ENCODE peak calls at places on chromosome 22, in nine cellular contexts. Q is A549, B is left lung, Z is H9, C is lower lobe of right lung, E is PC-9, I is vagina, A is Panc1, L is GM23338. S is an unnamed sample. For H3K4me1, the result is how much of the 10 kb centered on the place peaks cover.

GRCh38 chr22:30650508-30651116 is 15.0 kb downstream of the SLC35E4 start:
- DNase-seq in Q (no peak), B (no peak), Z (no peak), C (no peak), E (no peak), I (no peak), A (no peak), L (no peak), S (no peak)

GRCh38 chr22:37967637-37968451 is 14.3 kb downstream of the POLR2F start:
- DNase-seq in Q (no peak), B (no peak), Z (no peak), C (no peak), E (no peak), I (no peak), A (no peak), L (no peak), S (no peak)

GRCh38 chr22:20058989-20059770 is 20.9 kb upstream of the DGCR8 start:
- DNase-seq in Q (no peak), B (no peak), Z (no peak), C (no peak), E (no peak), I (no peak), A (no peak), L (no peak), S (no peak)

GRCh38 chr22:30969532-30970355 is 679 bp downstream of the TUG1 start:
- DNase-seq in Q (peak), B (peak), Z (peak), C (no peak), E (peak), I (no peak), A (no peak), L (peak), S (no peak)

GRCh38 chr22:36422287-36423014 is 34.7 kb upstream of the MYH9 start:
- DNase-seq in Q (no peak), B (no peak), Z (no peak), C (no peak), E (no peak), I (no peak), A (no peak), L (no peak), S (no peak)

GRCh38 chr22:37431811-37432707 is 4.8 kb upstream of the ELFN2 start:
- DNase-seq in Q (peak), B (no peak), Z (no peak), C (no peak), E (peak), I (no peak), A (no peak), L (no peak), S (peak)

GRCh38 chr22:45227645-45228400 is 12.9 kb downstream of the KIAA0930 start:
- DNase-seq in Q (no peak), B (no peak), Z (peak), C (peak), E (no peak), I (no peak), A (no peak), L (no peak), S (no peak)

GRCh38 chr22:30324008-30324730 is 2.6 kb downstream of the TBC1D10A start:
- DNase-seq in Q (no peak), B (no peak), Z (no peak), C (no peak), E (no peak), I (no peak), A (no peak), L (no peak), S (no peak)

GRCh38 chr22:19503869-19504268 is 20.3 kb downstream of the CLDN5 start:
- DNase-seq in Q (no peak), B (no peak), Z (peak), C (no peak), E (no peak), I (no peak), A (no peak), L (peak), S (no peak)

GRCh38 chr22:36724836-36725235 is 21.3 kb upstream of the CACNG2 start:
- DNase-seq in Q (no peak), B (no peak), Z (no peak), C (no peak), E (no peak), I (no peak), A (no peak), L (no peak), S (no peak)

GRCh38 chr22:19843107-19843856 is 11.4 kb downstream of the GNB1L start:
- DNase-seq in Q (no peak), B (no peak), Z (no peak), C (no peak), E (no peak), I (no peak), A (no peak), L (no peak), S (no peak)

GRCh38 chr22:31291716-31292644 is at the start of gene PIK3IP1:
- DNase-seq in Q (peak), B (peak), Z (peak), C (peak), E (peak), I (peak), A (no peak), L (peak), S (peak)

GRCh38 chr22:32020117-32020516 is 22.9 kb upstream of the SLC5A1 start:
- DNase-seq in Q (no peak), B (no peak), Z (no peak), C (no peak), E (no peak), I (no peak), A (peak), L (no peak), S (peak)

GRCh38 chr22:44098966-44099530 is 74.9 kb downstream of the PARVB start:
- DNase-seq in Q (no peak), B (no peak), Z (no peak), C (peak), E (no peak), I (no peak), A (no peak), L (no peak), S (no peak)

GRCh38 chr22:30301995-30302809 is 12.9 kb upstream of the CASTOR1 start:
- DNase-seq in Q (no peak), B (peak), Z (no peak), C (peak), E (peak), I (no peak), A (no peak), L (no peak), S (peak)

GRCh38 chr22:37705205-37705604 is 8.4 kb downstream of the TRIOBP start:
- DNase-seq in Q (no peak), B (no peak), Z (no peak), C (no peak), E (no peak), I (no peak), A (no peak), L (no peak), S (no peak)

GRCh38 chr22:42528591-42529307 is 9.2 kb upstream of the RRP7A start:
- DNase-seq in Q (no peak), B (no peak), Z (no peak), C (no peak), E (no peak), I (no peak), A (no peak), L (no peak), S (no peak)

GRCh38 chr22:30876221-30876751 is 92.3 kb downstream of the MORC2 start:
- DNase-seq in Q (no peak), B (peak), Z (peak), C (peak), E (no peak), I (no peak), A (no peak), L (no peak), S (no peak)

GRCh38 chr22:36417281-36417686 is 29.5 kb upstream of the MYH9 start:
- DNase-seq in Q (no peak), B (peak), Z (no peak), C (peak), E (peak), I (no peak), A (no peak), L (peak), S (peak)

GRCh38 chr22:23533328-23533762 is 46.7 kb downstream of the IGLL1 start:
- DNase-seq in Q (peak), B (peak), Z (peak), C (peak), E (no peak), I (no peak), A (no peak), L (peak), S (no peak)
- TF ChIP-seq CTCF in Q (no peak), B (no peak), Z (peak), C (no peak), E (peak), I (no peak), A (no peak), L (peak), S (peak)

GRCh38 chr22:50320116-50320515 is 6.7 kb downstream of the DENND6B start:
- DNase-seq in Q (no peak), B (no peak), Z (no peak), C (no peak), E (no peak), I (no peak), A (no peak), L (no peak), S (no peak)
- H3K4me1 ChIP-seq in Q (under half), B (under half), Z (under half), C (under half), E (under half), I (under half), A (under half), L (under half), S (under half)

GRCh38 chr22:46653596-46653995 is 33.4 kb downstream of the GRAMD4 start:
- DNase-seq in Q (no peak), B (no peak), Z (no peak), C (no peak), E (no peak), I (no peak), A (no peak), L (no peak), S (no peak)

GRCh38 chr22:46655861-46656608 is 35.8 kb downstream of the GRAMD4 start:
- DNase-seq in Q (no peak), B (no peak), Z (no peak), C (no peak), E (no peak), I (no peak), A (no peak), L (no peak), S (no peak)

GRCh38 chr22:46652930-46653331 is 32.7 kb downstream of the GRAMD4 start:
- DNase-seq in Q (no peak), B (no peak), Z (no peak), C (no peak), E (no peak), I (no peak), A (no peak), L (no peak), S (no peak)

GRCh38 chr22:46654927-46655595 is 34.9 kb downstream of the GRAMD4 start:
- DNase-seq in Q (no peak), B (no peak), Z (no peak), C (no peak), E (no peak), I (no peak), A (no peak), L (no peak), S (no peak)

DNA sequence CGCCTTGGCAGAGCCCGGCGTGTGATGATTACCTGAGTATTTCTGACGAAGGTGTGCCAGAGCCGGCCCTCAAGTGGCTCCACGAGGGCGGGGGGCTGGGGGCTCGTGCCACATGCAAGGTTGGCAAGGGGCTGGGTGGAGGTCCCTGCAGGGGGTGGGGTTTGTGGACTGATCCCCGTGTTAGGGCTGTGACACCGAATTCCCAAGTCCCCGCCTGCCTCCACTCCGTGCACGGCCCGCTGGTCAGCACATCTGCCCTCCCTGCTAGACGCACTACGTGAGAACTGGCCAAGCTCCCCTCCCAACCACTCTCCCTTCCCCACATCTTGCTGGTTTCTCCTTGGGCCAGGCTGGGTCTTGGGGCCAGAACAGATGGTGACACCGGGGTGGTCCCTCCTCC is 34.2 kb downstream of the GRAMD4 start:
- DNase-seq in Q (no peak), B (no peak), Z (no peak), C (no peak), E (no peak), I (no peak), A (no peak), L (no peak), S (no peak)
- TF ChIP-seq CTCF in Q (no peak), B (no peak), Z (no peak), C (no peak), E (no peak), I (no peak), A (no peak), L (no peak), S (no peak)

DNA sequence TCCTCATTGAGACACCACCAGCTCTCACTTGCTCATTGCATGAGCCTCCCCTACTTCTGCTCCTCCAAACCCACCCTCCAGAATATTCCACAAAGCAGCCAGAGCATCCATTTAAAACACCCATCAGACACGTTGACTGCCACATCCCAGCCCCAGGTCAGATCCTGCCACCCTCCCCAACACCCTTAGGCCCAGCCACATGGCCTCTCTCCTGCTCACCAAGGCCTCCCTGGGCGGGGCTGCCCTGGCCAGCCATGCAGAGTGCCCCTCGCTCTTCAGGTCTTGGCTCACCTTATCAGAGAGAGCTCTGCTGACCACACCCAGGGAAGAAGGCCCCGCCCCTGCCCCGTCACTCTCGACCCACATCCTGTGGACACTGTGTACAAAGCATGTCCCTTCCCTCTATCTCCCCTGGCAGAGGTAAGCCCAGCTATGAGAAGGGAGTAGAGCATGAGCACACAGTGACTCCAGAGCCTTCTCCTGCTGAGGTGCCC is 106.8 kb downstream of the MICAL3 start:
- DNase-seq in Q (no peak), B (no peak), Z (no peak), C (no peak), E (peak), I (no peak), A (no peak), L (no peak), S (no peak)
- H3K4me1 ChIP-seq in Q (under half), B (under half), Z (under half), C (under half), E (under half), I (under half), A (under half), L (under half), S (under half)

DNA sequence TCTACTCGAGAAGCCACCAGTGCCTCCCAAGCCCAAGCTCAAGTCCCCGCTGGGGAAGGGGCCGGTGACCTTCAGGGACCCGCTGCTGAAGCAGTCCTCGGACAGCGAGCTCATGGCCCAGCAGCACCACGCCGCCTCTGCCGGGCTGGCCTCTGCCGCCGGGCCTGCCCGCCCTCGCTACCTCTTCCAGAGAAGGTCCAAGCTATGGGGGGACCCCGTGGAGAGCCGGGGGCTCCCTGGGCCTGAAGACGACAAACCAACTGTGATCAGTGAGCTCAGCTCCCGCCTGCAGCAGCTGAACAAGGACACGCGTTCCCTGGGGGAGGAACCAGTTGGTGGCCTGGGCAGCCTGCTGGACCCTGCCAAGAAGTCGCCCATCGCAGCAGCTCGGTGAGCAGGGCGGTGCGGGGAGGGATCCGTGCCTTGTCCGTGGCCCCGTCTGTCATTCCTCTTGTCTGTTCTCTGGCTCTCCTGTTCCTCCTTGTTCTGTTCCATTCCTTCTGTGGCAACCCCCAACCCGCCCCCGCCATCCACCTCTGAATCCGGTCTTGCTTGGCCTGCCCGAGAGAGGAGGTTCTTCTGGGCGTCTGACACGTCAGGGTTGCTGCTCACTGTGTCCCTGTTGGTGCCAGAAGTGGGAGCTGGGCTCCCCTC is 15.8 kb upstream of the ACR start:
- DNase-seq in Q (no peak), B (no peak), Z (no peak), C (no peak), E (no peak), I (no peak), A (no peak), L (no peak), S (no peak)
- TF ChIP-seq CTCF in Q (no peak), B (no peak), Z (no peak), C (no peak), E (no peak), I (no peak), A (no peak), L (no peak), S (no peak)

GRCh38 chr22:39952347-39952746 is 7.8 kb upstream of the TMA7B start:
- DNase-seq in Q (no peak), B (no peak), Z (no peak), C (no peak), E (no peak), I (no peak), A (no peak), L (no peak), S (no peak)

GRCh38 chr22:39953101-39953500 is 7.1 kb upstream of the TMA7B start:
- DNase-seq in Q (no peak), B (no peak), Z (no peak), C (no peak), E (no peak), I (no peak), A (no peak), L (no peak), S (no peak)

GRCh38 chr22:39947488-39948216 is 12.5 kb upstream of the TMA7B start:
- DNase-seq in Q (no peak), B (peak), Z (no peak), C (peak), E (no peak), I (no peak), A (no peak), L (no peak), S (no peak)

GRCh38 chr22:39946571-39947407 is 13.4 kb upstream of the TMA7B start:
- DNase-seq in Q (no peak), B (no peak), Z (no peak), C (no peak), E (no peak), I (no peak), A (no peak), L (no peak), S (no peak)

GRCh38 chr22:39949964-39950737 is 10.0 kb upstream of the TMA7B start:
- DNase-seq in Q (no peak), B (no peak), Z (no peak), C (no peak), E (no peak), I (no peak), A (no peak), L (no peak), S (no peak)
- H3K4me1 ChIP-seq in Q (under half), B (under half), Z (under half), C (under half), E (under half), I (under half), A (under half), L (under half), S (under half)

GRCh38 chr22:22556995-22557925 is 1.8 kb downstream of the PRAME start:
- DNase-seq in Q (peak), B (no peak), Z (no peak), C (no peak), E (no peak), I (no peak), A (no peak), L (no peak), S (no peak)
- TF ChIP-seq CTCF in Q (no peak), B (no peak), Z (no peak), C (no peak), E (no peak), I (no peak), A (no peak), L (no peak), S (no peak)

GRCh38 chr22:49967333-49968241 is 7.0 kb downstream of the PIM3 start:
- DNase-seq in Q (no peak), B (peak), Z (peak), C (peak), E (no peak), I (peak), A (no peak), L (no peak), S (no peak)
- H3K4me1 ChIP-seq in Q (half or more), B (half or more), Z (under half), C (half or more), E (under half), I (half or more), A (half or more), L (under half), S (under half)

DNA sequence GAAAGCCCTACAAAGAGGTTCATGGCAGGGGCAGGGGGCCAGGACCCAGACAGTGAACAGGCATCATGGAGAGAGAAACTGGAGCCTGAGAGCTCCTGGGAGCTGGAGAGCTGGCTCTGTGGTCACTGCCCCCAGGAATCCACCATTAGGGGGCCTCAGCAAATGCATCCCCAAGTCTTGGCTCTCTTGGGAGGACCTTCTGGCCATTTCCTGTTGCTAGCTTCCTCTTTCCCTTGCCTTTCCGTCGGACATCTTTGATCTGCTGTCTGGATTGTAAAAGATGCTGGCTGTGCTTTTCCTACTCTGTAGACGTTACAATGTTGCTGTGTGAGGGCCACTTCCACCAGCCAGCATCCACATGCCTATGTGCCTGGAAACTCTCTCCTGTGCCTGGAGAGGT is 7.1 kb upstream of the CRYBB2 start:
- DNase-seq in Q (no peak), B (no peak), Z (no peak), C (no peak), E (no peak), I (no peak), A (no peak), L (peak), S (no peak)
- TF ChIP-seq CTCF in Q (no peak), B (no peak), Z (peak), C (no peak), E (no peak), I (no peak), A (no peak), L (peak), S (no peak)